ENCODE peak calls at places on chromosome X, in eight cellular contexts. Y is mucosa of descending colon; E is H1; L is ovary; F is stimulated activated CD4-positive, alpha-beta T cell treated with anti-CD3 and anti-CD28 coated beads, Interleukin-4, amount 100 ng/mL, for 24 hours; K is occipital lobe; N is KBM-7; Q is endodermal cell. P is an unnamed sample.

GRCh38 chrX:53321216-53321942 is 40.0 kb upstream of the IQSEC2 start:
- DNase-seq in Y (no peak), E (no peak), L (no peak), F (no peak), K (peak), N (no peak), Q (peak), P (peak)

GRCh38 chrX:134537179-134537945 is 77.4 kb downstream of the HPRT1 start:
- DNase-seq in Y (peak), E (no peak), L (no peak), F (no peak), K (no peak), N (no peak), Q (no peak), P (no peak)

GRCh38 chrX:15564981-15565579 is 35.7 kb downstream of the ACE2 start:
- DNase-seq in Y (peak), E (peak), L (peak), F (no peak), K (peak), N (peak), Q (peak), P (peak)

GRCh38 chrX:18877472-18877871 is 106.4 kb downstream of the PHKA2 start:
- DNase-seq in Y (no peak), E (no peak), L (no peak), F (no peak), K (no peak), N (no peak), Q (no peak), P (no peak)

GRCh38 chrX:54920610-54921426 is at the start of gene TRO:
- DNase-seq in Y (no peak), E (no peak), L (no peak), F (no peak), K (no peak), N (no peak), Q (peak), P (no peak)

GRCh38 chrX:108309144-108309543 is 129.1 kb downstream of the COL4A6 start:
- DNase-seq in Y (no peak), E (no peak), L (no peak), F (no peak), K (no peak), N (no peak), Q (no peak), P (no peak)

GRCh38 chrX:40952855-40953254 is 132.4 kb upstream of the USP9X start:
- DNase-seq in Y (no peak), E (no peak), L (no peak), F (peak), K (no peak), N (peak), Q (no peak), P (no peak)

GRCh38 chrX:115233497-115234219 is at the start of gene LRCH2:
- DNase-seq in Y (peak), E (no peak), L (peak), F (no peak), K (peak), N (no peak), Q (peak), P (peak)

GRCh38 chrX:113429011-113429410 is 588.4 kb upstream of the AMOT start:
- DNase-seq in Y (no peak), E (no peak), L (no peak), F (no peak), K (no peak), N (no peak), Q (no peak), P (no peak)

GRCh38 chrX:9440116-9440844 is 24.6 kb upstream of the TBL1X start:
- DNase-seq in Y (no peak), E (no peak), L (no peak), F (no peak), K (no peak), N (no peak), Q (no peak), P (no peak)

GRCh38 chrX:113929004-113929403 is 654.9 kb upstream of the HTR2C start:
- DNase-seq in Y (peak), E (peak), L (no peak), F (no peak), K (no peak), N (peak), Q (peak), P (no peak)

GRCh38 chrX:51894697-51895336 is 1.4 kb downstream of the MAGED1 start:
- DNase-seq in Y (peak), E (no peak), L (peak), F (no peak), K (peak), N (no peak), Q (peak), P (peak)

GRCh38 chrX:148774276-148774675 is 273.9 kb downstream of the AFF2 start:
- DNase-seq in Y (no peak), E (no peak), L (no peak), F (no peak), K (no peak), N (no peak), Q (no peak), P (no peak)

GRCh38 chrX:135528756-135529155 is 8.3 kb downstream of the INTS6L start:
- DNase-seq in Y (no peak), E (no peak), L (no peak), F (no peak), K (no peak), N (no peak), Q (no peak), P (no peak)

P was measured in head of caudate nucleus.